ENCODE peak calls at places on chromosomes 1 and 21, in ten cellular contexts. One of them, this sample, is unnamed.

GRCh38 chr1:154141240-154141639 is 13.6 kb downstream of the NUP210L start:
- DNase-seq in H1: no peak
- DNase-seq in GM23248: peak; percentile 51
- DNase-seq in neural progenitor cell: no peak
- DNase-seq in OCI-LY7: no peak
- DNase-seq in PC-9: no peak
- DNase-seq in hepatocyte: no peak
- DNase-seq in A549: no peak
- DNase-seq in HCT116: no peak
- DNase-seq in fibroblast of lung: no peak
- DNase-seq in this sample: no peak

GRCh38 chr1:61220531-61220930 is 138.2 kb downstream of the NFIA start:
- DNase-seq in H1: no peak
- DNase-seq in GM23248: no peak
- DNase-seq in neural progenitor cell: no peak
- DNase-seq in OCI-LY7: no peak
- DNase-seq in PC-9: no peak
- DNase-seq in hepatocyte: no peak
- DNase-seq in A549: no peak
- DNase-seq in HCT116: no peak
- DNase-seq in fibroblast of lung: peak; percentile 53
- DNase-seq in this sample: no peak

GRCh38 chr1:183807549-183808168 is 2.7 kb downstream of the RGL1 start:
- DNase-seq in H1: no peak
- DNase-seq in GM23248: peak; percentile 85
- DNase-seq in neural progenitor cell: no peak
- DNase-seq in OCI-LY7: no peak
- DNase-seq in PC-9: peak; percentile 76
- DNase-seq in hepatocyte: no peak
- DNase-seq in A549: no peak
- DNase-seq in HCT116: no peak
- DNase-seq in fibroblast of lung: peak; percentile 60
- DNase-seq in this sample: no peak

GRCh38 chr1:118488776-118489175 is 303.7 kb upstream of the SPAG17 start:
- DNase-seq in H1: no peak
- DNase-seq in GM23248: no peak
- DNase-seq in neural progenitor cell: no peak
- DNase-seq in OCI-LY7: no peak
- DNase-seq in PC-9: no peak
- DNase-seq in hepatocyte: no peak
- DNase-seq in A549: no peak
- DNase-seq in HCT116: no peak
- DNase-seq in fibroblast of lung: no peak
- DNase-seq in this sample: no peak

GRCh38 chr1:157969693-157970485 is 23.6 kb upstream of the KIRREL1 start:
- DNase-seq in H1: no peak
- DNase-seq in GM23248: peak; percentile 91
- DNase-seq in neural progenitor cell: peak; percentile 72
- DNase-seq in OCI-LY7: peak; percentile 34
- DNase-seq in PC-9: peak; percentile 45
- DNase-seq in hepatocyte: peak; percentile 68
- DNase-seq in A549: peak; percentile 72
- DNase-seq in HCT116: peak; percentile 41
- DNase-seq in fibroblast of lung: peak; percentile 88
- DNase-seq in this sample: peak; percentile 72

GRCh38 chr1:238258510-238258909 is 367.8 kb upstream of the ZP4 start:
- DNase-seq in H1: no peak
- DNase-seq in GM23248: no peak
- DNase-seq in neural progenitor cell: no peak
- DNase-seq in OCI-LY7: no peak
- DNase-seq in PC-9: no peak
- DNase-seq in hepatocyte: no peak
- DNase-seq in A549: no peak
- DNase-seq in HCT116: no peak
- DNase-seq in fibroblast of lung: no peak
- DNase-seq in this sample: no peak

GRCh38 chr1:220809704-220810103 is 23.0 kb downstream of the MTARC1 start:
- DNase-seq in H1: no peak
- DNase-seq in GM23248: no peak
- DNase-seq in neural progenitor cell: no peak
- DNase-seq in OCI-LY7: no peak
- DNase-seq in PC-9: no peak
- DNase-seq in hepatocyte: no peak
- DNase-seq in A549: no peak
- DNase-seq in HCT116: no peak
- DNase-seq in fibroblast of lung: no peak
- DNase-seq in this sample: no peak

GRCh38 chr21:35921471-35921870 is 138.9 kb downstream of the SETD4 start:
- DNase-seq in H1: no peak
- DNase-seq in GM23248: no peak
- DNase-seq in neural progenitor cell: no peak
- DNase-seq in OCI-LY7: no peak
- DNase-seq in PC-9: no peak
- DNase-seq in hepatocyte: no peak
- DNase-seq in A549: no peak
- DNase-seq in HCT116: no peak
- DNase-seq in fibroblast of lung: no peak
- DNase-seq in this sample: no peak

GRCh38 chr1:29569971-29570634 is 333.8 kb downstream of the PTPRU start:
- DNase-seq in H1: no peak
- DNase-seq in GM23248: peak; percentile 97
- DNase-seq in neural progenitor cell: no peak
- DNase-seq in OCI-LY7: no peak
- DNase-seq in PC-9: peak; percentile 97
- DNase-seq in hepatocyte: peak; percentile 65
- DNase-seq in A549: peak; percentile 44
- DNase-seq in HCT116: peak; percentile 98
- DNase-seq in fibroblast of lung: peak; percentile 88
- DNase-seq in this sample: no peak

GRCh38 chr1:236534164-236534651 is 10.4 kb downstream of the LGALS8 start:
- DNase-seq in H1: no peak
- DNase-seq in GM23248: peak; percentile 90
- DNase-seq in neural progenitor cell: no peak
- DNase-seq in OCI-LY7: no peak
- DNase-seq in PC-9: peak; percentile 74
- DNase-seq in hepatocyte: no peak
- DNase-seq in A549: no peak
- DNase-seq in HCT116: no peak
- DNase-seq in fibroblast of lung: peak; percentile 44
- DNase-seq in this sample: no peak

GRCh38 chr1:197619008-197619640 is 156.2 kb downstream of the DENND1B start:
- DNase-seq in H1: no peak
- DNase-seq in GM23248: peak; percentile 56
- DNase-seq in neural progenitor cell: peak; percentile 13
- DNase-seq in OCI-LY7: peak; percentile 51
- DNase-seq in PC-9: peak; percentile 38
- DNase-seq in hepatocyte: no peak
- DNase-seq in A549: peak; percentile 31
- DNase-seq in HCT116: peak; percentile 6
- DNase-seq in fibroblast of lung: peak; percentile 59
- DNase-seq in this sample: peak; percentile 66

GRCh38 chr1:205480349-205481278 is 23.9 kb upstream of the CDK18 start:
- DNase-seq in H1: no peak
- DNase-seq in GM23248: no peak
- DNase-seq in neural progenitor cell: no peak
- DNase-seq in OCI-LY7: peak; percentile 42
- DNase-seq in PC-9: no peak
- DNase-seq in hepatocyte: no peak
- DNase-seq in A549: no peak
- DNase-seq in HCT116: no peak
- DNase-seq in fibroblast of lung: no peak
- DNase-seq in this sample: no peak

GRCh38 chr1:238652346-238652968 is 733.9 kb upstream of the CHRM3 start:
- DNase-seq in H1: no peak
- DNase-seq in GM23248: peak; percentile 79
- DNase-seq in neural progenitor cell: no peak
- DNase-seq in OCI-LY7: no peak
- DNase-seq in PC-9: no peak
- DNase-seq in hepatocyte: no peak
- DNase-seq in A549: no peak
- DNase-seq in HCT116: no peak
- DNase-seq in fibroblast of lung: peak; percentile 89
- DNase-seq in this sample: no peak

GRCh38 chr1:37765937-37766664 is 1.2 kb upstream of the EPHA10 start:
- DNase-seq in H1: no peak
- DNase-seq in GM23248: peak; percentile 8
- DNase-seq in neural progenitor cell: peak; percentile 10
- DNase-seq in OCI-LY7: peak; percentile 10
- DNase-seq in PC-9: no peak
- DNase-seq in hepatocyte: no peak
- DNase-seq in A549: peak; percentile 22
- DNase-seq in HCT116: peak; percentile 2
- DNase-seq in fibroblast of lung: no peak
- DNase-seq in this sample: peak; percentile 77

DNA sequence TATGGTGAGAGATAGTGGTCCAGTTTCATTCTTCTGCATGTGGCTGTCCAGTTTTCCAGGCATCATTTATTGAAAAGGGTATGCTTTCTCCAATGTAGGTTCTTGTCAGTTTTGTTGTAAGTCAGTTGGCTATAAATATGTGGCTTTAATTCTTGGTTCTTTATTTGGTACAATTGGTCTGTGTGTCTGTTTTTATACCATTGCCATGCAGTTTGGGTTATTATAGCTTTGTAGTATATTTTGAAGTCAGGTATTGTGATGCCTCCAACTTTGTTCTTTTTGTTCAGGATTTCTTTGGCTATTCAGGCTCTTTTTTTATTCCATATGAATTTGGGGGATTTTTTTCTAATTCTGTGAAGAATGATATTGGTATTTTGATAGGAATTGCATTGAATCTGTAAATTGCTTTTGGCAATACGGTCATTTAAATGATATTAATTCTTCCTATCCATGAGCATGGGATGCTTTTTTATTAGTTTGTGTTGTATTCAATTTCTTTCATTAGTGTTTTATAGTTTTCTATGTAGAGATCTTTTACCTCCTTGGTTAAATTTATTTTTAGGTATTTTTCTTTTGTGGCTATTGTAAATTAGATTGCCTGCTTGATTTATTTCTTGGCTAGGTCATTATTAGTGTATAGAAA is 3.3 kb downstream of the DNAH14 start:
- DNase-seq in H1: no peak
- DNase-seq in GM23248: no peak
- DNase-seq in neural progenitor cell: no peak
- DNase-seq in OCI-LY7: no peak
- DNase-seq in PC-9: no peak
- DNase-seq in hepatocyte: no peak
- DNase-seq in A549: no peak
- DNase-seq in HCT116: no peak
- DNase-seq in fibroblast of lung: no peak
- DNase-seq in this sample: no peak
- H3K9me3 ChIP-seq in H1: peaks cover 17% of the 10 kb centered on the region
- H3K9me3 ChIP-seq in GM23248: peaks cover 17% of the 10 kb centered on the region
- H3K9me3 ChIP-seq in neural progenitor cell: peaks cover 43% of the 10 kb centered on the region
- H3K9me3 ChIP-seq in OCI-LY7: peaks cover 26% of the 10 kb centered on the region
- H3K9me3 ChIP-seq in PC-9: peaks cover 42% of the 10 kb centered on the region
- H3K9me3 ChIP-seq in hepatocyte: peaks cover 42% of the 10 kb centered on the region
- H3K9me3 ChIP-seq in A549: peaks cover 54% of the 10 kb centered on the region
- H3K9me3 ChIP-seq in HCT116: peaks cover 9% of the 10 kb centered on the region
- H3K9me3 ChIP-seq in fibroblast of lung: no peaks in the 10 kb centered on the region
- H3K9me3 ChIP-seq in this sample: peaks cover 19% of the 10 kb centered on the region

GRCh38 chr1:120178799-120179419 is 2.6 kb upstream of the SEC22B start:
- DNase-seq in H1: no peak
- DNase-seq in GM23248: peak; percentile 39
- DNase-seq in neural progenitor cell: peak; percentile 1
- DNase-seq in OCI-LY7: no peak
- DNase-seq in PC-9: no peak
- DNase-seq in hepatocyte: peak; percentile 4
- DNase-seq in A549: no peak
- DNase-seq in HCT116: no peak
- DNase-seq in fibroblast of lung: peak; percentile 44
- DNase-seq in this sample: no peak
- H3K4me2 ChIP-seq in H1: no peak overlapping the region
- H3K4me2 ChIP-seq in GM23248: peak overlapping the region; percentile 80
- H3K4me2 ChIP-seq in neural progenitor cell: no peak overlapping the region
- H3K4me2 ChIP-seq in OCI-LY7: no peak overlapping the region
- H3K4me2 ChIP-seq in PC-9: no peak overlapping the region
- H3K4me2 ChIP-seq in hepatocyte: peak overlapping the region; percentile 69
- H3K4me2 ChIP-seq in A549: no peak overlapping the region
- H3K4me2 ChIP-seq in HCT116: no peak overlapping the region
- H3K4me2 ChIP-seq in fibroblast of lung: peak overlapping the region; percentile 84
- H3K4me2 ChIP-seq in this sample: no peak overlapping the region

GRCh38 chr1:2909797-2910196 is 108.3 kb upstream of the TTC34 start:
- DNase-seq in H1: no peak
- DNase-seq in GM23248: no peak
- DNase-seq in neural progenitor cell: no peak
- DNase-seq in OCI-LY7: no peak
- DNase-seq in PC-9: no peak
- DNase-seq in hepatocyte: no peak
- DNase-seq in A549: no peak
- DNase-seq in HCT116: no peak
- DNase-seq in fibroblast of lung: no peak
- DNase-seq in this sample: no peak
- H3K9me3 ChIP-seq in H1: peaks cover 83% of the 10 kb centered on the region
- H3K9me3 ChIP-seq in GM23248: no peaks in the 10 kb centered on the region
- H3K9me3 ChIP-seq in neural progenitor cell: no peaks in the 10 kb centered on the region
- H3K9me3 ChIP-seq in OCI-LY7: no peaks in the 10 kb centered on the region
- H3K9me3 ChIP-seq in PC-9: no peaks in the 10 kb centered on the region
- H3K9me3 ChIP-seq in hepatocyte: no peaks in the 10 kb centered on the region
- H3K9me3 ChIP-seq in A549: no peaks in the 10 kb centered on the region
- H3K9me3 ChIP-seq in HCT116: no peaks in the 10 kb centered on the region
- H3K9me3 ChIP-seq in fibroblast of lung: no peaks in the 10 kb centered on the region
- H3K9me3 ChIP-seq in this sample: no peaks in the 10 kb centered on the region

GRCh38 chr1:5706239-5706638 is 286.0 kb downstream of the NPHP4 start:
- DNase-seq in H1: no peak
- DNase-seq in GM23248: no peak
- DNase-seq in neural progenitor cell: no peak
- DNase-seq in OCI-LY7: no peak
- DNase-seq in PC-9: no peak
- DNase-seq in hepatocyte: no peak
- DNase-seq in A549: no peak
- DNase-seq in HCT116: no peak
- DNase-seq in fibroblast of lung: no peak
- DNase-seq in this sample: no peak

GRCh38 chr1:5709976-5710375 is 282.2 kb downstream of the NPHP4 start:
- DNase-seq in H1: no peak
- DNase-seq in GM23248: no peak
- DNase-seq in neural progenitor cell: no peak
- DNase-seq in OCI-LY7: peak; percentile 15
- DNase-seq in PC-9: no peak
- DNase-seq in hepatocyte: no peak
- DNase-seq in A549: no peak
- DNase-seq in HCT116: no peak
- DNase-seq in fibroblast of lung: no peak
- DNase-seq in this sample: peak; percentile 49

GRCh38 chr1:5709461-5709860 is 282.8 kb downstream of the NPHP4 start:
- DNase-seq in H1: no peak
- DNase-seq in GM23248: no peak
- DNase-seq in neural progenitor cell: no peak
- DNase-seq in OCI-LY7: no peak
- DNase-seq in PC-9: no peak
- DNase-seq in hepatocyte: no peak
- DNase-seq in A549: no peak
- DNase-seq in HCT116: no peak
- DNase-seq in fibroblast of lung: no peak
- DNase-seq in this sample: no peak

GRCh38 chr1:5707566-5708178 is 284.6 kb downstream of the NPHP4 start:
- DNase-seq in H1: no peak
- DNase-seq in GM23248: no peak
- DNase-seq in neural progenitor cell: peak; percentile 37
- DNase-seq in OCI-LY7: no peak
- DNase-seq in PC-9: no peak
- DNase-seq in hepatocyte: no peak
- DNase-seq in A549: no peak
- DNase-seq in HCT116: peak; percentile 10
- DNase-seq in fibroblast of lung: no peak
- DNase-seq in this sample: no peak

GRCh38 chr1:5708266-5708978 is 283.8 kb downstream of the NPHP4 start:
- DNase-seq in H1: no peak
- DNase-seq in GM23248: no peak
- DNase-seq in neural progenitor cell: no peak
- DNase-seq in OCI-LY7: no peak
- DNase-seq in PC-9: no peak
- DNase-seq in hepatocyte: no peak
- DNase-seq in A549: no peak
- DNase-seq in HCT116: no peak
- DNase-seq in fibroblast of lung: no peak
- DNase-seq in this sample: no peak
- H3K4me2 ChIP-seq in H1: no peak overlapping the region
- H3K4me2 ChIP-seq in GM23248: no peak overlapping the region
- H3K4me2 ChIP-seq in neural progenitor cell: no peak overlapping the region
- H3K4me2 ChIP-seq in OCI-LY7: no peak overlapping the region
- H3K4me2 ChIP-seq in PC-9: no peak overlapping the region
- H3K4me2 ChIP-seq in hepatocyte: no peak overlapping the region
- H3K4me2 ChIP-seq in A549: no peak overlapping the region
- H3K4me2 ChIP-seq in HCT116: no peak overlapping the region
- H3K4me2 ChIP-seq in fibroblast of lung: no peak overlapping the region
- H3K4me2 ChIP-seq in this sample: no peak overlapping the region

This sample was measured in Karpas-422.